ENCODE peak calls at places on chromosomes 11 and 22, in seven cellular contexts. One of them, this sample, is unnamed.

GRCh38 chr11:68014157-68014965 is 4.2 kb downstream of the ALDH3B1 start:
- ATAC-seq in Panc1: peak; percentile 62
- ATAC-seq in HCT116: peak; percentile 57
- ATAC-seq in HepG2: no peak
- ATAC-seq in GM23338: no peak
- ATAC-seq in K562: no peak
- ATAC-seq in GM12878: no peak
- ATAC-seq in this sample: no peak

GRCh38 chr11:35173620-35174278 is 34.8 kb downstream of the CD44 start:
- ATAC-seq in Panc1: no peak
- ATAC-seq in HCT116: no peak
- ATAC-seq in HepG2: no peak
- ATAC-seq in GM23338: no peak
- ATAC-seq in K562: no peak
- ATAC-seq in GM12878: peak; percentile 44
- ATAC-seq in this sample: no peak

GRCh38 chr11:8268530-8269461 is 5.1 kb upstream of the LMO1 start:
- ATAC-seq in Panc1: peak; percentile 65
- ATAC-seq in HCT116: no peak
- ATAC-seq in HepG2: peak; percentile 31
- ATAC-seq in GM23338: peak; percentile 54
- ATAC-seq in K562: no peak
- ATAC-seq in GM12878: peak; percentile 18
- ATAC-seq in this sample: peak; percentile 26

GRCh38 chr22:44068422-44069191 is 44.5 kb downstream of the PARVB start:
- ATAC-seq in Panc1: no peak
- ATAC-seq in HCT116: no peak
- ATAC-seq in HepG2: no peak
- ATAC-seq in GM23338: no peak
- ATAC-seq in K562: no peak
- ATAC-seq in GM12878: peak; percentile 84
- ATAC-seq in this sample: peak; percentile 47

GRCh38 chr11:33263549-33263948 is 6.4 kb downstream of the HIPK3 start:
- ATAC-seq in Panc1: no peak
- ATAC-seq in HCT116: no peak
- ATAC-seq in HepG2: no peak
- ATAC-seq in GM23338: no peak
- ATAC-seq in K562: no peak
- ATAC-seq in GM12878: no peak
- ATAC-seq in this sample: no peak

GRCh38 chr11:107799245-107799859 is 59.2 kb downstream of the SLC35F2 start:
- ATAC-seq in Panc1: peak; percentile 92
- ATAC-seq in HCT116: peak; percentile 95
- ATAC-seq in HepG2: peak; percentile 79
- ATAC-seq in GM23338: peak; percentile 86
- ATAC-seq in K562: peak; percentile 97
- ATAC-seq in GM12878: peak; percentile 97
- ATAC-seq in this sample: peak; percentile 58

GRCh38 chr11:134389464-134390180 is 22.4 kb downstream of the B3GAT1 start:
- ATAC-seq in Panc1: no peak
- ATAC-seq in HCT116: no peak
- ATAC-seq in HepG2: no peak
- ATAC-seq in GM23338: no peak
- ATAC-seq in K562: no peak
- ATAC-seq in GM12878: no peak
- ATAC-seq in this sample: no peak

GRCh38 chr11:43517518-43517917 is 158.8 kb downstream of the TTC17 start:
- ATAC-seq in Panc1: no peak
- ATAC-seq in HCT116: no peak
- ATAC-seq in HepG2: no peak
- ATAC-seq in GM23338: no peak
- ATAC-seq in K562: no peak
- ATAC-seq in GM12878: no peak
- ATAC-seq in this sample: no peak

GRCh38 chr11:105910095-105910715 is 111.8 kb downstream of the MSANTD4 start:
- ATAC-seq in Panc1: peak; percentile 80
- ATAC-seq in HCT116: no peak
- ATAC-seq in HepG2: no peak
- ATAC-seq in GM23338: no peak
- ATAC-seq in K562: no peak
- ATAC-seq in GM12878: no peak
- ATAC-seq in this sample: no peak

GRCh38 chr11:12179521-12179920 is 69.1 kb downstream of the MICAL2 start:
- ATAC-seq in Panc1: peak; percentile 13
- ATAC-seq in HCT116: peak; percentile 9
- ATAC-seq in HepG2: no peak
- ATAC-seq in GM23338: no peak
- ATAC-seq in K562: no peak
- ATAC-seq in GM12878: no peak
- ATAC-seq in this sample: no peak

GRCh38 chr11:126329644-126330200 is 25.8 kb upstream of the ST3GAL4 start:
- ATAC-seq in Panc1: no peak
- ATAC-seq in HCT116: no peak
- ATAC-seq in HepG2: no peak
- ATAC-seq in GM23338: no peak
- ATAC-seq in K562: no peak
- ATAC-seq in GM12878: peak; percentile 41
- ATAC-seq in this sample: no peak

GRCh38 chr11:108286369-108286768 is 63.5 kb downstream of the ATM start:
- ATAC-seq in Panc1: no peak
- ATAC-seq in HCT116: no peak
- ATAC-seq in HepG2: no peak
- ATAC-seq in GM23338: peak; percentile 71
- ATAC-seq in K562: peak; percentile 99
- ATAC-seq in GM12878: peak; percentile 49
- ATAC-seq in this sample: no peak

GRCh38 chr22:27164781-27165503 is 507.6 kb downstream of the MIAT start:
- ATAC-seq in Panc1: no peak
- ATAC-seq in HCT116: no peak
- ATAC-seq in HepG2: no peak
- ATAC-seq in GM23338: no peak
- ATAC-seq in K562: no peak
- ATAC-seq in GM12878: no peak
- ATAC-seq in this sample: no peak

GRCh38 chr11:123362941-123363340 is 67.1 kb upstream of the GRAMD1B start:
- ATAC-seq in Panc1: no peak
- ATAC-seq in HCT116: no peak
- ATAC-seq in HepG2: no peak
- ATAC-seq in GM23338: no peak
- ATAC-seq in K562: no peak
- ATAC-seq in GM12878: no peak
- ATAC-seq in this sample: no peak

GRCh38 chr11:16758382-16759024 is 20.1 kb downstream of the C11orf58 start:
- ATAC-seq in Panc1: no peak
- ATAC-seq in HCT116: no peak
- ATAC-seq in HepG2: peak; percentile 39
- ATAC-seq in GM23338: no peak
- ATAC-seq in K562: peak; percentile 52
- ATAC-seq in GM12878: no peak
- ATAC-seq in this sample: no peak

GRCh38 chr22:49565516-49565855 is 262.2 kb downstream of the BRD1 start:
- ATAC-seq in Panc1: no peak
- ATAC-seq in HCT116: no peak
- ATAC-seq in HepG2: no peak
- ATAC-seq in GM23338: no peak
- ATAC-seq in K562: no peak
- ATAC-seq in GM12878: no peak
- ATAC-seq in this sample: no peak

GRCh38 chr11:61747389-61748285 is 4.8 kb upstream of the MYRF start:
- ATAC-seq in Panc1: peak; percentile 86
- ATAC-seq in HCT116: peak; percentile 83
- ATAC-seq in HepG2: peak; percentile 85
- ATAC-seq in GM23338: peak; percentile 79
- ATAC-seq in K562: peak; percentile 90
- ATAC-seq in GM12878: peak; percentile 93
- ATAC-seq in this sample: peak; percentile 80

GRCh38 chr11:62593434-62594044 is 2.2 kb upstream of the TUT1 start:
- ATAC-seq in Panc1: peak; percentile 66
- ATAC-seq in HCT116: peak; percentile 46
- ATAC-seq in HepG2: peak; percentile 17
- ATAC-seq in GM23338: peak; percentile 50
- ATAC-seq in K562: peak; percentile 73
- ATAC-seq in GM12878: peak; percentile 56
- ATAC-seq in this sample: no peak

GRCh38 chr11:83410605-83411565 is 124.7 kb upstream of the CCDC90B start:
- ATAC-seq in Panc1: no peak
- ATAC-seq in HCT116: no peak
- ATAC-seq in HepG2: peak; percentile 76
- ATAC-seq in GM23338: no peak
- ATAC-seq in K562: peak; percentile 58
- ATAC-seq in GM12878: no peak
- ATAC-seq in this sample: no peak

GRCh38 chr11:73252577-73253191 is 19.5 kb upstream of the P2RY6 start:
- ATAC-seq in Panc1: peak; percentile 52
- ATAC-seq in HCT116: peak; percentile 93
- ATAC-seq in HepG2: peak; percentile 80
- ATAC-seq in GM23338: peak; percentile 71
- ATAC-seq in K562: peak; percentile 83
- ATAC-seq in GM12878: peak; percentile 68
- ATAC-seq in this sample: no peak

GRCh38 chr22:37179126-37179470 is 8.9 kb downstream of the C1QTNF6 start:
- ATAC-seq in Panc1: no peak
- ATAC-seq in HCT116: no peak
- ATAC-seq in HepG2: peak; percentile 27
- ATAC-seq in GM23338: no peak
- ATAC-seq in K562: no peak
- ATAC-seq in GM12878: no peak
- ATAC-seq in this sample: no peak

GRCh38 chr11:65425971-65426838 is 3.6 kb downstream of the NEAT1 start:
- ATAC-seq in Panc1: no peak
- ATAC-seq in HCT116: peak; percentile 1
- ATAC-seq in HepG2: no peak
- ATAC-seq in GM23338: no peak
- ATAC-seq in K562: no peak
- ATAC-seq in GM12878: peak; percentile 28
- ATAC-seq in this sample: no peak
- TF ChIP-seq POLR2AphosphoS5 in Panc1: peak; percentile 65
- TF ChIP-seq POLR2AphosphoS5 in HCT116: peak; percentile 12
- TF ChIP-seq POLR2AphosphoS5 in HepG2: peak; percentile 49
- TF ChIP-seq POLR2AphosphoS5 in GM23338: no peak
- TF ChIP-seq POLR2AphosphoS5 in K562: peak; percentile 78
- TF ChIP-seq POLR2AphosphoS5 in GM12878: peak; percentile 80
- TF ChIP-seq POLR2AphosphoS5 in this sample: peak; percentile 73

DNA sequence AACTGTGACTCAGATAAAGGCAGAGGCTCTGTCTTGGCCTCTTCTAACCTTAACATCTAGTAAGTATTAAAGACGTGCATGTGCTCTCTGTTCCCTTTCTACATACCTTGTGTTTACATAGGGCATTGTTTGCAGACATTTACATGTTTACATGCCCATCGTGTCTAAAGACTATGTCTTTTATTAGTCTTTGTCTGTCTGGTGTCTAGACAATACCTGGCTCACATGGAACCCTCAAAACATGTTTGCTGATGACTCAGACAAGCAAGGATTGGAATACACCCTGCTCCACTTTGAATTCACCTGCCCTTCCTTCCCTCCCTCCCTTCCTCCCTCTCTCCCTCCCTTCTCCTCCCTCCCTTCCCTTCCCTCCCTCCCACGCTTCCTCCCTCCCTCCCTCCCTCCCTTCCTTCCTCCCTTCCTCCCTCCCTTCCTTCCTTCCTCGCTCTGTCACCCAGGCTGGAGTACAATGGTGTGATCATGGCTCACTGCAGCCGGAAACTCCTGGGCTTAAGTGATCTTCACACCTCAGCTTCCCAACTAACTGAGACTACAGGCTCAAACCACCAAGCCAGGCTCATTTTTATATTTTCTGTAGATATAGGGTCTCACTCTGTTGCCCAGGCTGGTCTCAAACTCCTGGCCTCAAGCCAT is 23.7 kb upstream of the SORL1-AS1 start:
- ATAC-seq in Panc1: no peak
- ATAC-seq in HCT116: peak; percentile 70
- ATAC-seq in HepG2: peak; percentile 80
- ATAC-seq in GM23338: no peak
- ATAC-seq in K562: no peak
- ATAC-seq in GM12878: no peak
- ATAC-seq in this sample: no peak
- TF ChIP-seq POLR2AphosphoS5 in Panc1: no peak
- TF ChIP-seq POLR2AphosphoS5 in HCT116: no peak
- TF ChIP-seq POLR2AphosphoS5 in HepG2: no peak
- TF ChIP-seq POLR2AphosphoS5 in GM23338: no peak
- TF ChIP-seq POLR2AphosphoS5 in K562: no peak
- TF ChIP-seq POLR2AphosphoS5 in GM12878: no peak
- TF ChIP-seq POLR2AphosphoS5 in this sample: no peak

DNA sequence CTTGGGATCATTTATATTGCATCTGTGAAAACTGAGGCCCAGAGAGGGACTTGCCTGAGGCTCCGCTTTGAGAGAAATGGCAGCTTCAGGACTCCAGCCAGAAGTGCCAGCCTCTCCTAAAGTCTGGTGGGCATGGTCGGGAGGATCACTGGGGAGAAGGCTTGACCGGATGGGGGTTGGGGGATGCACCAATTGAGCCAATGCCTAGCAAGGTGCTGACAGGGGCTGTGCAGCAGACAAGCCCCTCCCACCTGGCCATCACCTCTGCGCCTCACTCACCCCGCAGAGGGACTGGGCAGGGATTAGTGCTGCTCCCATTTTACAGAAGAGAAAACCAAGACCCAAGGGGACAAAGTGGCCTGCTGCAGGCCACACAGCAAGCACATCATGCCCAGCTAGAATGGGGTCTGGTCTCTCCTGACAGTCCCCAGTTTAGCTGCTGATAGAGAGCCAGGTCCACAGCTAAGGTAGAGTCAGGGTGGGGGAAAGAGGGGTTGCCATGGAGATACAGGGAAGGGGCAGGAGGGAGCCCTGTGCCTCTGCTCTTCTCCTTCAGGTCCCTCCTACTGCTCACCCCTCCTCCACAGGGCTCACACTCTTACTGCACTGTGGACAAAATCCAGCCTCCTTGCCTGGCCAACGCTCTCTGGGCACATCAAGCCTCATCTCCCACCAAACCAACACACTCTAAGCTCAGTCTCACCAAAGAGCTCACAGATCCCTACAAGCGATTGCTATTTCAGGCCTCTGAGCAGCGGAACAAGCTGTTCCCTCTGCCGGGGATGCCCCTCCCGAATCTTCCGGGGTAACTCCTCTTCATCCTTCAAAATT is 29.5 kb downstream of the TEF start:
- ATAC-seq in Panc1: no peak
- ATAC-seq in HCT116: no peak
- ATAC-seq in HepG2: no peak
- ATAC-seq in GM23338: no peak
- ATAC-seq in K562: no peak
- ATAC-seq in GM12878: no peak
- ATAC-seq in this sample: peak; percentile 63
- TF ChIP-seq POLR2AphosphoS5 in Panc1: no peak
- TF ChIP-seq POLR2AphosphoS5 in HCT116: peak; percentile 17
- TF ChIP-seq POLR2AphosphoS5 in HepG2: no peak
- TF ChIP-seq POLR2AphosphoS5 in GM23338: no peak
- TF ChIP-seq POLR2AphosphoS5 in K562: no peak
- TF ChIP-seq POLR2AphosphoS5 in GM12878: no peak
- TF ChIP-seq POLR2AphosphoS5 in this sample: peak; percentile 98

DNA sequence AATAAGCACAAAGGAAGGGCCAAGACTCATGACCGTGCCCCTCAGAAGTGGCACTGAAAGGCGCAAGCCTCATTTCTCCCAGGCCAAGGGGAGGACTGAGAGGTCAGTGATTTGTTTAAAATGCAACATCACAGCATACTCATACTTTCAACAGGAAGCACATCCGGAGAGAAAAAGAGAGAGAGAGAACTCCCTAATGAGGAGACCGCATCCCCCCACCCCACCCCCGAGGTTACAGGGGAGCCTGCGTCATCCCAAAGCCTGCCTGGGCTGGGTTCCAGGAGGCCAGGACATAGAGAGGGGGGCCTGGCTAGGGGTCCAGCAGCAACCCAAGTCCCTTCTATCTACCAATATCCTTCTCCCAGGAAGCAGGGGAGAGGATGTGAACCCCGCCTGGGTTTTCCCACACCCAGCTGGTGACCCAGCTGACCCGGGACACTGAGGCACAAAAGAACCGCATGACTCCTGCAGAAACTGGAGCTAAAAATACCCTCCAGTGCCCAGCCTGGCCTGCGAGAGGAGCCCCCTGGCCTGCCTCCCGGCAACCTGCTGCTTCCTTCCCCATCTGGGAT is 3.8 kb downstream of the CSNK1E start:
- ATAC-seq in Panc1: no peak
- ATAC-seq in HCT116: no peak
- ATAC-seq in HepG2: no peak
- ATAC-seq in GM23338: no peak
- ATAC-seq in K562: no peak
- ATAC-seq in GM12878: peak; percentile 5
- ATAC-seq in this sample: peak; percentile 25
- TF ChIP-seq POLR2AphosphoS5 in Panc1: no peak
- TF ChIP-seq POLR2AphosphoS5 in HCT116: no peak
- TF ChIP-seq POLR2AphosphoS5 in HepG2: no peak
- TF ChIP-seq POLR2AphosphoS5 in GM23338: no peak
- TF ChIP-seq POLR2AphosphoS5 in K562: no peak
- TF ChIP-seq POLR2AphosphoS5 in GM12878: no peak
- TF ChIP-seq POLR2AphosphoS5 in this sample: peak; percentile 65